ENCODE peak calls at places on chromosomes 4 and X, in six cellular contexts. J, D, Q, Y, C and B are unnamed samples.

GRCh38 chrX:108173874-108174273 is 82.3 kb downstream of the ATG4A start:
- DNase-seq in J (no peak), D (no peak), Q (no peak), Y (no peak), C (no peak), B (no peak)

GRCh38 chr4:59695355-59696053 is 1504.6 kb upstream of the ADGRL3 start:
- DNase-seq in J (no peak), D (no peak), Q (no peak), Y (no peak), C (no peak), B (no peak)

GRCh38 chrX:38358274-38358673 is 5.9 kb downstream of the OTC start:
- DNase-seq in J (no peak), D (no peak), Q (no peak), Y (no peak), C (no peak), B (no peak)

GRCh38 chrX:71998836-71999509 is 88.3 kb downstream of the NHSL2 start:
- DNase-seq in J (no peak), D (peak), Q (no peak), Y (no peak), C (no peak), B (no peak)

GRCh38 chrX:96692454-96692853 is 7.8 kb downstream of the DIAPH2 start:
- DNase-seq in J (no peak), D (no peak), Q (no peak), Y (no peak), C (no peak), B (no peak)

GRCh38 chrX:69318651-69319305 is 153.5 kb upstream of the PJA1 start:
- DNase-seq in J (no peak), D (no peak), Q (no peak), Y (no peak), C (no peak), B (no peak)

GRCh38 chr4:33407496-33407895 is 2687.3 kb downstream of the PCDH7 start:
- DNase-seq in J (no peak), D (no peak), Q (no peak), Y (no peak), C (no peak), B (no peak)

GRCh38 chr4:11130195-11130975 is 298.3 kb downstream of the HS3ST1 start:
- DNase-seq in J (no peak), D (no peak), Q (no peak), Y (no peak), C (no peak), B (peak)

GRCh38 chrX:48910926-48911406 is 480 bp downstream of the SLC35A2 start:
- DNase-seq in J (no peak), D (no peak), Q (no peak), Y (no peak), C (no peak), B (no peak)

GRCh38 chr4:172514801-172515200 is 653.8 kb upstream of the GALNT7 start:
- DNase-seq in J (no peak), D (no peak), Q (no peak), Y (no peak), C (no peak), B (peak)

GRCh38 chrX:107629533-107629909 is 1.2 kb downstream of the PRPS1 start:
- DNase-seq in J (no peak), D (peak), Q (no peak), Y (no peak), C (no peak), B (no peak)

GRCh38 chr4:102713096-102713495 is 47.7 kb downstream of the MANBA start:
- DNase-seq in J (no peak), D (peak), Q (no peak), Y (no peak), C (no peak), B (no peak)

GRCh38 chr4:83129258-83129657 is 14.7 kb upstream of the PLAC8 start:
- DNase-seq in J (no peak), D (no peak), Q (no peak), Y (no peak), C (no peak), B (no peak)

GRCh38 chr4:8739820-8740665 is 131.6 kb downstream of the HMX1 start:
- DNase-seq in J (no peak), D (no peak), Q (peak), Y (no peak), C (peak), B (no peak)

GRCh38 chr4:56653461-56654237 is 27.4 kb downstream of the HOPX start:
- DNase-seq in J (no peak), D (no peak), Q (no peak), Y (no peak), C (no peak), B (no peak)

GRCh38 chr4:155079866-155080265 is 128.6 kb upstream of the NPY2R start:
- DNase-seq in J (no peak), D (no peak), Q (no peak), Y (no peak), C (no peak), B (peak)

GRCh38 chrX:53695901-53696300 is 9.4 kb upstream of the HUWE1 start:
- DNase-seq in J (no peak), D (no peak), Q (no peak), Y (no peak), C (no peak), B (no peak)

GRCh38 chrX:65750674-65751469 is 83.4 kb downstream of the MSN start:
- DNase-seq in J (no peak), D (no peak), Q (no peak), Y (no peak), C (no peak), B (no peak)

GRCh38 chrX:149497626-149498025 is 7.5 kb downstream of the IDS start:
- DNase-seq in J (peak), D (no peak), Q (no peak), Y (no peak), C (no peak), B (peak)

GRCh38 chr4:128221556-128221955 is 66.1 kb downstream of the PGRMC2 start:
- DNase-seq in J (no peak), D (no peak), Q (no peak), Y (no peak), C (no peak), B (no peak)

GRCh38 chrX:105658136-105658535 is 164.2 kb upstream of the NRK start:
- DNase-seq in J (no peak), D (no peak), Q (no peak), Y (no peak), C (no peak), B (no peak)

GRCh38 chrX:139691493-139691842 is 16.5 kb downstream of the MCF2 start:
- DNase-seq in J (no peak), D (no peak), Q (no peak), Y (no peak), C (peak), B (no peak)

GRCh38 chr4:123406862-123407261 is 10.3 kb downstream of the SPRY1 start:
- DNase-seq in J (no peak), D (no peak), Q (no peak), Y (no peak), C (no peak), B (no peak)

GRCh38 chrX:12610079-12610478 is 181.1 kb upstream of the PRPS2 start:
- DNase-seq in J (peak), D (no peak), Q (no peak), Y (no peak), C (no peak), B (no peak)

GRCh38 chr4:183848762-183849161 is 56.3 kb upstream of the STOX2 start:
- DNase-seq in J (no peak), D (no peak), Q (no peak), Y (no peak), C (no peak), B (no peak)

GRCh38 chrX:121146059-121146628 is 98.7 kb downstream of the GLUD2 start:
- DNase-seq in J (no peak), D (no peak), Q (no peak), Y (no peak), C (no peak), B (no peak)

GRCh38 chr4:104989363-104989762 is 157.3 kb upstream of the TET2 start:
- DNase-seq in J (no peak), D (no peak), Q (no peak), Y (no peak), C (no peak), B (peak)

GRCh38 chr4:164648151-164648848 is 105.6 kb upstream of the SMIM31 start:
- DNase-seq in J (peak), D (no peak), Q (no peak), Y (no peak), C (no peak), B (peak)

GRCh38 chr4:111717916-111718315 is 427.3 kb upstream of the FAM241A start:
- DNase-seq in J (no peak), D (no peak), Q (no peak), Y (no peak), C (no peak), B (peak)

GRCh38 chrX:153924149-153924861 is 1.8 kb downstream of the ARHGAP4 start:
- DNase-seq in J (no peak), D (peak), Q (no peak), Y (no peak), C (no peak), B (no peak)

GRCh38 chrX:52262195-52262546 is 77.5 kb downstream of the MAGED4 start:
- DNase-seq in J (no peak), D (no peak), Q (no peak), Y (no peak), C (no peak), B (no peak)

GRCh38 chrX:119266364-119266995 is 30.4 kb downstream of the PGRMC1 start:
- DNase-seq in J (no peak), D (peak), Q (no peak), Y (no peak), C (no peak), B (peak)

GRCh38 chr4:119209077-119209476 is 3.4 kb upstream of the USP53 start:
- DNase-seq in J (peak), D (peak), Q (no peak), Y (no peak), C (no peak), B (peak)

GRCh38 chr4:184722798-184723197 is 11.1 kb downstream of the CENPU start:
- DNase-seq in J (no peak), D (no peak), Q (no peak), Y (no peak), C (no peak), B (no peak)

GRCh38 chrX:65920620-65921019 is 119.3 kb downstream of the VSIG4 start:
- DNase-seq in J (no peak), D (no peak), Q (no peak), Y (no peak), C (no peak), B (no peak)

GRCh38 chrX:133702230-133702629 is 283.2 kb downstream of the GPC3 start:
- DNase-seq in J (no peak), D (no peak), Q (no peak), Y (no peak), C (no peak), B (no peak)

GRCh38 chr4:73606465-73606974 is 13.7 kb downstream of the RASSF6 start:
- DNase-seq in J (no peak), D (no peak), Q (no peak), Y (no peak), C (no peak), B (no peak)

GRCh38 chr4:88619973-88620372 is 27.7 kb downstream of the HERC3 start:
- DNase-seq in J (no peak), D (no peak), Q (no peak), Y (no peak), C (no peak), B (no peak)

DNA sequence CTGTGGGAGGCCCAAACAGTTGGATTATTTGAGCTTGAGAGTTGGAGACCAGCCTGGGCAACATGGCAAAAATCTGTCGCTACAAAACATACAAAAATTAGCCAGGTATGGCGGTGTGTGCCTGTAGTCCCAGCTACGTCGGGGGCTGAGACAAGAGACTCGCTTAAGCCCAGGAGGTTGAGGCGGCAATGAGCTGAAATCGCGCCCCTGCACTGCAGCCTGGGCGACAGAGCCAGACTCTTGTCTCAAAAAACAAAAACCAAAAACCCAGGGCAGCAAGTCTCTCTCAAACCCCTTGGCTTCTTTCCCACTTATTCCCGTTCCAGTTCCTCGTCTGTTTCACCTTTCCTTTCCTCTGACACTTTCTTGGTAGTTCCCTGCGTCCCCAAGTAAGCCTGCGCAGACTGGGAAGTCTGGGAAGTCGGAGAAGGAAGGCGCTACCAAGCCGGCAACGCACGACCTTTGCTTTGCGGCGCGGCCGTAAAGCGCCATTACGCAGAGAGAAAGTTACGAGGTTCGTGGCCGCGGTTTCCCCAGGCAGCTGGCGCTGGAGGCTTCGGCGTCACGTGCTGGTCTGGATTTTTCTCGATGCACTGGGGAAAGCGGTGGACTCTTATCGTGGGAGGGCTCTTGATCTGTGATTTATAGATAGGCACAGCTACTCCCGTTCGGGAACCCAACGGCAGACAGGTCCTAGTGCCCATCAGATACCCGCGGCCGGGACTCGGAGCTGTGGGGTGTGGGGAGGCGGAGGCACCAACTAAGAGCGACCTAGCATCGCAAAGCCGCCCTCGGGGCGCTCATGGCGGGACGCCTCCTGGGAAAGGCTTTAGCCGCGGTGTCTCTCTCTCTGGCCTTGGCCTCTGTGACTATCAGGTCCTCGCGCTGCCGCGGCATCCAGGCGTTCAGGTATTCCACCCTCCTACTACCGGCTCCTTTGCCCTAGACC is at the start of gene NUDT9:
- DNase-seq in J (peak), D (peak), Q (peak), Y (peak), C (peak), B (peak)
- TF ChIP-seq CTCF in J (peak), D (peak), Q (no peak), Y (no peak), C (no peak), B (no peak)

DNA sequence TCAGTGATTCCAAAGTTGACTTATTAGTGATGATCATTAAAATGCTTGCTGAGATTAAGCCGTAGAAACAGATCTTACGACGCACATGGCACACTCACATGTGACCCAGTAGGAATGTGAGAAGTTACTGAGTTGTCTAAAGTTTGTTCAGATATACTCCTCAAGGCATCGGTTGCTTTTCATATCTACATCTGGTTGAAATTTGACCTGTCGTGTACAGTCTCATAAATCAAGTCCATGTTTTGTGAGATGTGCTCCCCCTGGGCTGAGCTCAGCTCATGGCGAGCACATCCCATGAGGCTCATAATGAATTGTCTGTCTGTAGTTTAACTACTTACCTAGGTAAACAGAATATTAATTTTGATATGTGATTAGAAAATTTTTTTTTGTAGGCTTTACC is 67.0 kb downstream of the TNIP2 start:
- DNase-seq in J (no peak), D (no peak), Q (no peak), Y (no peak), C (no peak), B (no peak)
- H3K4me3 ChIP-seq in J (no peak), D (no peak), Q (no peak), Y (no peak), C (no peak), B (no peak)

GRCh38 chr4:175443547-175443946 is 368.5 kb downstream of the GPM6A start:
- DNase-seq in J (no peak), D (no peak), Q (no peak), Y (no peak), C (no peak), B (no peak)
- TF ChIP-seq CTCF in J (peak), D (no peak), Q (no peak), Y (no peak), C (no peak), B (peak)

GRCh38 chrX:15751160-15751819 is 13.2 kb downstream of the CA5B start:
- DNase-seq in J (peak), D (no peak), Q (no peak), Y (no peak), C (no peak), B (peak)

GRCh38 chrX:15747626-15748173 is 9.6 kb downstream of the CA5B start:
- DNase-seq in J (no peak), D (no peak), Q (no peak), Y (no peak), C (no peak), B (no peak)

GRCh38 chrX:15750611-15751159 is 12.6 kb downstream of the CA5B start:
- DNase-seq in J (no peak), D (no peak), Q (no peak), Y (no peak), C (no peak), B (no peak)

GRCh38 chrX:15745179-15745578 is 7.1 kb downstream of the CA5B start:
- DNase-seq in J (no peak), D (peak), Q (no peak), Y (no peak), C (no peak), B (no peak)

GRCh38 chrX:15749642-15750610 is 11.9 kb downstream of the CA5B start:
- DNase-seq in J (no peak), D (no peak), Q (no peak), Y (no peak), C (no peak), B (no peak)
- H3K4me3 ChIP-seq in J (no peak), D (no peak), Q (no peak), Y (no peak), C (no peak), B (no peak)

DNA sequence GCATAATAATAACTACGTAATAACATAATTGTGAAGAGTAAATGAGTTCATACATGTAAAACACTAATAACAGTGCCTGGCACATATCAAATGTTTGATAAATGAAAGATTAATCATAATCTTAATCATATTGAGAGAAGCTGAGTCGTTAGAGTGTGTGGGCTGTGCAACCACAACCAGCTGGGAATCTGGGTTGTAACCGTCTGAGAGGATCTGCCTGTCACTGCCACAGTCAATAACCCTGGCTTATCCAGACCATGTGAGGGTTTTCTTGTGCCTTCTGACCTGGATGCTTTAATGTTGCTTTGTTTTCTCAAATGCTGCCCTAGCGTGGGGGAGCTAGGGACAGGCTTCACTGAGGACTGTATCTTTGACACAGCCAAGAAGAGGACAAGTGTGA is 73.9 kb downstream of the TRPC5 start:
- DNase-seq in J (no peak), D (no peak), Q (no peak), Y (no peak), C (no peak), B (no peak)
- TF ChIP-seq CTCF in J (no peak), D (no peak), Q (no peak), Y (no peak), C (no peak), B (no peak)

GRCh38 chrX:10577863-10578262 is 42.5 kb downstream of the MID1 start:
- DNase-seq in J (no peak), D (no peak), Q (no peak), Y (no peak), C (no peak), B (no peak)
- H3K4me3 ChIP-seq in J (no peak), D (no peak), Q (no peak), Y (no peak), C (no peak), B (no peak)